ENCODE peak calls at places on chromosomes 6 and 20, in eight cellular contexts. V is transverse colon; L is Ammon's horn; N is esophagus squamous epithelium; F is activated CD4-positive, alpha-beta T cell treated with anti-CD3 and anti-CD28 coated beads, Interleukin-2, amount 50 U/mL, for 24 hours; E is left cardiac atrium; K is activated T-cell treated with anti-CD3 and anti-CD28 coated beads, Interleukin-2, amount 50 U/mL, for 72 hours; R is sigmoid colon. Q is an unnamed sample.

GRCh38 chr20:20593447-20594170 is 118.8 kb downstream of the RALGAPA2 start:
- DNase-seq in E (no peak), N (no peak), R (no peak), K (peak), L (peak), V (no peak), F (no peak), Q (peak)

GRCh38 chr6:132199343-132199742 is 201.9 kb downstream of the MOXD1 start:
- DNase-seq in F (no peak), N (no peak), E (no peak), K (no peak), R (no peak), V (no peak), L (no peak), Q (no peak)

GRCh38 chr6:72422126-72422680 is 199.7 kb upstream of the KCNQ5 start:
- DNase-seq in E (no peak), N (no peak), V (no peak), R (no peak), F (no peak), L (no peak), K (no peak), Q (no peak)

GRCh38 chr20:1388706-1389483 is 4.0 kb downstream of the FKBP1A start:
- DNase-seq in L (no peak), R (no peak), F (no peak), E (no peak), V (no peak), K (no peak), N (no peak), Q (no peak)

GRCh38 chr6:168674595-168674994 is 233.6 kb downstream of the SMOC2 start:
- DNase-seq in V (no peak), E (no peak), L (no peak), K (no peak), F (no peak), R (no peak), N (no peak), Q (no peak)

GRCh38 chr20:60024801-60025200 is 66.6 kb downstream of the CDH26 start:
- DNase-seq in F (no peak), L (no peak), V (no peak), E (no peak), K (no peak), N (no peak), R (no peak), Q (no peak)

GRCh38 chr6:82951389-82951788 is 114.3 kb downstream of the UBE3D start:
- DNase-seq in R (no peak), E (no peak), F (no peak), V (no peak), K (no peak), N (no peak), L (no peak), Q (no peak)

GRCh38 chr20:38937978-38938473 is 11.8 kb downstream of the FAM83D start:
- DNase-seq in N (no peak), L (no peak), V (no peak), F (no peak), K (no peak), R (peak), E (no peak), Q (no peak)

GRCh38 chr6:72425003-72425681 is 196.7 kb upstream of the KCNQ5 start:
- DNase-seq in V (no peak), R (no peak), N (no peak), F (no peak), E (no peak), K (no peak), L (no peak), Q (no peak)

GRCh38 chr6:42460892-42461291 is 9.2 kb upstream of the TRERF1 start:
- DNase-seq in K (no peak), E (no peak), L (no peak), V (no peak), F (no peak), N (no peak), R (no peak), Q (no peak)

GRCh38 chr20:34516874-34517542 is 786 bp downstream of the DYNLRB1 start:
- DNase-seq in R (no peak), F (no peak), L (no peak), N (no peak), K (peak), V (peak), E (no peak), Q (no peak)

GRCh38 chr6:132780770-132781371 is 17.6 kb downstream of the SLC18B1 start:
- DNase-seq in F (no peak), K (no peak), E (no peak), R (no peak), N (no peak), V (no peak), L (no peak), Q (no peak)

GRCh38 chr6:160950507-160950906 is 41.1 kb upstream of the MAP3K4 start:
- DNase-seq in R (no peak), E (no peak), F (no peak), L (no peak), K (no peak), V (no peak), N (no peak), Q (no peak)

GRCh38 chr6:13573669-13574110 is 711 bp upstream of the SIRT5 start:
- DNase-seq in E (peak), R (peak), N (no peak), V (peak), K (peak), L (peak), F (no peak), Q (peak)

GRCh38 chr20:44324343-44324742 is 12.5 kb upstream of the R3HDML start:
- DNase-seq in L (no peak), E (no peak), V (peak), K (no peak), N (no peak), F (no peak), R (no peak), Q (no peak)

GRCh38 chr20:41089555-41089954 is 47.8 kb upstream of the PLCG1 start:
- DNase-seq in E (no peak), L (no peak), F (no peak), N (no peak), R (no peak), K (no peak), V (no peak), Q (no peak)

GRCh38 chr20:50337521-50338466 is 147.2 kb downstream of the CEBPB start:
- DNase-seq in E (no peak), F (no peak), K (no peak), V (no peak), N (no peak), R (peak), L (no peak), Q (no peak)

GRCh38 chr6:56837322-56837894 is 117.5 kb upstream of the BEND6 start:
- DNase-seq in K (no peak), V (no peak), N (no peak), E (no peak), F (no peak), L (no peak), R (no peak), Q (no peak)

GRCh38 chr6:125831660-125832059 is 40.9 kb downstream of the NCOA7 start:
- DNase-seq in R (no peak), L (no peak), F (no peak), N (no peak), E (no peak), V (no peak), K (no peak), Q (no peak)